ENCODE peak calls at places on chromosome X, in four cellular contexts. T, Y, J and P are unnamed samples.
A peak's percentile ranks its signal among the peaks of the same experiment; 100 is the strongest.

GRCh38 chrX:48834383-48834709 is 1.1 kb downstream of the PCSK1N start:
- DNase-seq in T (peak; percentile 67), Y (no peak), J (no peak), P (no peak)

GRCh38 chrX:78831523-78831922 is 84.0 kb downstream of the LPAR4 start:
- DNase-seq in T (no peak), Y (no peak), J (no peak), P (no peak)

GRCh38 chrX:110087485-110088356 is 84.8 kb downstream of the TMEM164 start:
- DNase-seq in Y (no peak), J (peak; percentile 2), T (peak; percentile 19), P (peak; percentile 68)

GRCh38 chrX:101057095-101057714 is 5.3 kb upstream of the TRMT2B start:
- DNase-seq in T (peak; percentile 84), J (no peak), Y (no peak), P (peak; percentile 4)

GRCh38 chrX:20437678-20438077 is 171.0 kb upstream of the RPS6KA3 start:
- DNase-seq in T (no peak), Y (peak; percentile 31), J (no peak), P (no peak)

GRCh38 chrX:150813922-150814321 is 84.5 kb downstream of the CD99L2 start:
- DNase-seq in T (no peak), Y (no peak), J (no peak), P (no peak)

GRCh38 chrX:119688856-119689455 is 4.0 kb downstream of the SEPTIN6 start:
- DNase-seq in Y (peak; percentile 71), T (no peak), J (no peak), P (no peak)

GRCh38 chrX:101062171-101062570 is 10.3 kb upstream of the TRMT2B start:
- DNase-seq in Y (no peak), T (no peak), J (peak; percentile 10), P (no peak)

GRCh38 chrX:102651242-102651967 is at the start of gene GPRASP1:
- DNase-seq in J (peak; percentile 59), T (peak; percentile 78), Y (peak; percentile 72), P (peak; percentile 10)

GRCh38 chrX:118773782-118774181 is 46.4 kb downstream of the IL13RA1 start:
- DNase-seq in J (no peak), Y (no peak), T (no peak), P (no peak)

GRCh38 chrX:122269243-122269781 is 914.8 kb upstream of the GRIA3 start:
- DNase-seq in Y (no peak), T (no peak), J (no peak), P (no peak)

GRCh38 chrX:122272011-122272410 is 912.1 kb upstream of the GRIA3 start:
- DNase-seq in Y (no peak), J (no peak), T (no peak), P (no peak)

GRCh38 chrX:122268353-122268752 is 915.7 kb upstream of the GRIA3 start:
- DNase-seq in T (peak; percentile 54), Y (no peak), J (no peak), P (no peak)

GRCh38 chrX:122270809-122271494 is 913.1 kb upstream of the GRIA3 start:
- DNase-seq in T (peak; percentile 10), J (no peak), Y (no peak), P (no peak)
- H3K27ac ChIP-seq in T (no peak overlapping the region), J (no peak overlapping the region), Y (no peak overlapping the region), P (no peak overlapping the region)

GRCh38 chrX:15848576-15848975 is 6.0 kb downstream of the AP1S2 start:
- DNase-seq in T (no peak), J (no peak), Y (no peak), P (no peak)
- H3K27me3 ChIP-seq in T (no peaks in the 10 kb centered on the region), J (no peaks in the 10 kb centered on the region), Y (no peaks in the 10 kb centered on the region), P (no peaks in the 10 kb centered on the region)

DNA sequence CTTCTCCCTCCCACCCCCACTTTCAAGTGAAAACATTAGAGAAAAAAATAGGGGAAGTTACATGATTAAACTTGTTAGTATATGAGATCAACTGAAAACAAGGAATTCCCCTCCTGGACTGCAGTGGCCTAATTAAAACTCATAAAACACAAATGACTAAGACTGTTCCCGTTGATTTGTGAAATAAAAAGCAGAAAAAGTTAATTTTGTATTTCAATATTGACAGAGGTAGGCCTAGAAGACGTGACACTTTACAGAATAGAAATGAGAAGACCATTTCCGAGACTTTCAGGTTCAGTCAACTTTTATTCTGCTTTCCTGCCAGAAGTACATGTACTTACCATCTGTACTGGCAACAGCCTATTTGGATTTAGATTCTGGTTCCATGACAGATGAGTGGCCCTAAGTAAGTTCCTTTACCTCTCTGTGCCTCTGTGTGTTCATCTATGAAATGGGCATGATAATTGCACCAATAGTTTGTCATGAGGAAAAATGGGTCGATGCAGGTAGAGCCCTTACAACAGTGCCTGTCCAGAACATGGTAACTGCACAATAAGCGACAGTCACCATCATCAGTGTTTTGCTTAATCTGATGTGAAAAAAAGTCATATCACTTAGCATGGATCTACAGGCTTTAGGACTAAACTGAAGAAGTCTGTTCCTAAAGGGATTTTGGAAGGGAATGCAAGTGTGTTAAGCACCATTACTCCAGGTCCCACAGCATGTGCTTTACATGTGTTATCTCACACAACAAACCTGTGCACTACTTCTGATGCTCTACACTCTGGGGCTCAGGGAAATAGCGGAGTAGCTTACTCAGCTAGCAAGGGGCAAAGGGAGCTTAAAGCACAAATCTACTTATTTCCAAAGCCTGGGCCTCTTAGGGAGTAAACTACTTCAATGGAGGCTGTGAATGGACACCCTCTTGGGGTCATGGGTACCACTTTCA is 562.3 kb upstream of the DIPK2B start:
- DNase-seq in J (no peak), Y (no peak), T (no peak), P (no peak)
- H3K4me1 ChIP-seq in J (no peaks in the 10 kb centered on the region), Y (peaks cover 32% of the 10 kb centered on the region), T (peaks cover 73% of the 10 kb centered on the region), P (peaks cover 58% of the 10 kb centered on the region)

DNA sequence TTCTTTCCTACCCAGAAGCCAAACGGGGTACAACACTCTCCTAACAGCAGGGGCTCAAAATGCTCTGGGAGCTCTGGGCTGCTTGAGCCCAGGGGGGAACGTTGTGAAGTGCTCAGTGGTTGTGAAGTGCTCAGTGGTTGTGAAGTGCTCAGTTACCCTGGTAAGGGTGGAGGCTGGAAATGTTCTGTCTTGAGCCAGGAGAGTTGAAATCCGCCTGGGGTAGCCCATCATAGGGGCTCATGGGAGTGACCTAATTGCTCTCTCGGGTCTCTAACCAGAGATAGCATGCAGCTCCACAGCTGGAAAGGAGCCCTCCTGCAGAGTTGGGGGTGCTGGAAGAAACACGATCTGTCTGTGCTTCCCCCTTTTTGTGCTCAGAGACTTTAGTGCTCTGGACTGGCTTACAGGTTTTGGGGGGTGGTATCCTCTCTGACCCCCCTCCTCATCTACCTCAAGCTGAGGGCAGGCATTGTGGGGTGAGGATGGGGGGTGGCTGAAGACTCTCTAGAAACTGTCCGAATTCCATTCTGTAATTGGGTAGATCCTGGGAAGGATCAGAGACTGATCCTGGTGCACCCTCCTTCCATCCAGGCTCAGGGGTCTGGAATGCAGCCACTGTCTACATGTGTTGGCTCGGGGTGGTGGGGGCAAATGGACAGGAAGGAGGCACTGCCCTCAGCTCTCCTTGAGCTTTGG is 2.7 kb downstream of the EFNB1 start:
- DNase-seq in J (no peak), T (peak; percentile 83), Y (no peak), P (no peak)
- H3K27ac ChIP-seq in J (no peak overlapping the region), T (no peak overlapping the region), Y (no peak overlapping the region), P (no peak overlapping the region)

GRCh38 chrX:139898334-139898733 is 34.5 kb downstream of the ATP11C start:
- DNase-seq in J (no peak), T (no peak), Y (no peak), P (no peak)
- H3K27me3 ChIP-seq in J (no peaks in the 10 kb centered on the region), T (no peaks in the 10 kb centered on the region), Y (no peaks in the 10 kb centered on the region), P (no peaks in the 10 kb centered on the region)

GRCh38 chrX:39771089-39771488 is 326.7 kb downstream of the BCOR start:
- DNase-seq in Y (no peak), J (no peak), T (no peak), P (no peak)

GRCh38 chrX:39767446-39767845 is 330.3 kb downstream of the BCOR start:
- DNase-seq in Y (no peak), T (no peak), J (no peak), P (no peak)

GRCh38 chrX:39766882-39767281 is 330.9 kb downstream of the BCOR start:
- DNase-seq in Y (no peak), J (no peak), T (peak; percentile 52), P (no peak)

GRCh38 chrX:39772057-39772832 is 325.5 kb downstream of the BCOR start:
- DNase-seq in Y (peak; percentile 30), J (peak; percentile 87), T (peak; percentile 83), P (no peak)

DNA sequence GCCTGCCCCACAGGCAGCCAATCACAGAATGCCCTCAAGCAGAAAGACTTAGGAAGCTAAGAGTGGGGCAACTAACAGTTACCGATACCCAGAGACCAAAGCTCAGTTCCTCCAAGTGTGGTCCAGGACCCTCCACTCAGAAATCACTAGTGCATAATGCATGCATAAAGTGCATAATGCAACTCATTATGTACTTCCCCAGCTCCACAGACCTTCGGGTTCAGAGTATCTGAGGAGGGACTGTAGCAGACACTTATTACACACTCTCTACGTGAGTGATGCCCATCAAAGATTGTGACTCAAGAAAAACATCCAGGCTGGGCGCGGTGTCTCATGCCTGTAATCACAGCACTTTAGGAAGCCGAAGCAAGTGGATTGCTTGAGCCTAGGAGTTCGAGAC is 328.0 kb downstream of the BCOR start:
- DNase-seq in T (peak; percentile 34), J (no peak), Y (no peak), P (no peak)
- H3K4me1 ChIP-seq in T (peaks cover 7% of the 10 kb centered on the region), J (no peaks in the 10 kb centered on the region), Y (peaks cover 53% of the 10 kb centered on the region), P (peaks cover 2% of the 10 kb centered on the region)

GRCh38 chrX:80293354-80293753 is 126.9 kb upstream of the TENT5D start:
- DNase-seq in J (no peak), T (no peak), Y (no peak), P (no peak)
- H3K27ac ChIP-seq in J (no peak overlapping the region), T (no peak overlapping the region), Y (no peak overlapping the region), P (no peak overlapping the region)

GRCh38 chrX:131874300-131874699 is 148.8 kb upstream of the STK26 start:
- DNase-seq in Y (no peak), T (no peak), J (no peak), P (no peak)

DNA sequence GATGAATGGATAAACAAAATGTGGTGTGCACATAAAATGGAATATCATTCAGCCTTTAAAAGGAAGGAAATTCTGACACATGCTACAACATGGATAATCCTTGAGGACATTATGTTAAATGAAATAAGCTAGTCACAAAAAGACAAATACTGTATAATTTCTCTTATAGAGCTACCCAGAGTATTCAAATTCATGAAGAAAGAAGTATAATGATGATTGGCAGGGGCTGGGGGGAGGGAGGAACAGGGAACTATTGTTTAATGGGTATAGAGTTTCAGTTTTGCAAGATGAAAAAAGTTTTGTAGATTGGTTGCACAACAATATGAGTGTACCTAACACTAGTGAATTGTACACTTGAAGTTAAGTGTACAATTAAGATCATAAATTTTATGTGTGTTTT is 153.9 kb upstream of the STK26 start:
- DNase-seq in Y (no peak), T (no peak), J (no peak), P (no peak)
- H3K27me3 ChIP-seq in Y (no peaks in the 10 kb centered on the region), T (peaks cover 4% of the 10 kb centered on the region), J (no peaks in the 10 kb centered on the region), P (no peaks in the 10 kb centered on the region)